ENCODE peak calls at places on chromosomes 1 and 21, in nine cellular contexts. I is A549, Z is lower lobe of right lung, V is neural progenitor cell, E is IMR-90, P is Karpas-422, J is iPS DF 6.9, N is body of pancreas, X is heart right ventricle. F is an unnamed sample. For H3K4me1, the result is how much of the 10 kb centered on the place peaks cover.

GRCh38 chr1:4481451-4481850 is 173.0 kb upstream of the AJAP1 start:
- DNase-seq in V (no peak), N (no peak), I (no peak), E (no peak), X (no peak), J (no peak), Z (no peak), P (no peak), F (no peak)

GRCh38 chr1:80731241-80731894 is 1069.4 kb upstream of the ADGRL2 start:
- DNase-seq in Z (no peak), I (no peak), P (no peak), J (no peak), E (no peak), N (peak), V (no peak), X (peak), F (peak)

GRCh38 chr1:17837631-17838030 is 82.5 kb downstream of the ACTL8 start:
- DNase-seq in J (no peak), Z (no peak), X (no peak), P (no peak), I (no peak), N (no peak), E (no peak), V (no peak), F (no peak)

GRCh38 chr21:17780539-17780938 is 38.6 kb downstream of the C21orf91 start:
- DNase-seq in X (no peak), J (no peak), V (peak), Z (no peak), E (no peak), P (no peak), I (no peak), N (no peak), F (no peak)

GRCh38 chr1:184041731-184042130 is 4.2 kb upstream of the COLGALT2 start:
- DNase-seq in Z (no peak), X (no peak), E (peak), J (no peak), P (no peak), I (no peak), N (no peak), V (no peak), F (no peak)

GRCh38 chr1:8120693-8121260 is 94.7 kb upstream of the ERRFI1 start:
- DNase-seq in E (peak), I (peak), P (no peak), X (no peak), N (peak), Z (no peak), V (no peak), J (no peak), F (no peak)

GRCh38 chr1:2560299-2561073 is 4.3 kb downstream of the TNFRSF14 start:
- DNase-seq in P (no peak), J (no peak), V (no peak), Z (no peak), E (no peak), I (no peak), N (no peak), X (no peak), F (no peak)

GRCh38 chr1:14371806-14372497 is 226.5 kb upstream of the KAZN start:
- DNase-seq in E (no peak), Z (no peak), J (no peak), I (no peak), P (no peak), V (no peak), X (no peak), N (no peak), F (no peak)

GRCh38 chr1:162973381-162973795 is 95.8 kb upstream of the RGS4 start:
- DNase-seq in X (no peak), E (peak), N (no peak), J (no peak), Z (no peak), P (no peak), V (no peak), I (no peak), F (no peak)

GRCh38 chr1:42743302-42744029 is 3.4 kb upstream of the CLDN19 start:
- DNase-seq in P (no peak), J (no peak), V (no peak), N (no peak), X (no peak), Z (no peak), I (no peak), E (no peak), F (no peak)

GRCh38 chr1:228391411-228392020 is 15.1 kb downstream of the TRIM11 start:
- DNase-seq in V (no peak), E (no peak), X (peak), P (no peak), I (no peak), N (no peak), J (no peak), Z (peak), F (no peak)

GRCh38 chr1:189499736-189500135 is 977.9 kb downstream of the BRINP3 start:
- DNase-seq in P (no peak), X (no peak), N (no peak), E (peak), V (no peak), J (no peak), Z (no peak), I (peak), F (no peak)

GRCh38 chr1:109201123-109201703 is 12.5 kb upstream of the SARS1 start:
- DNase-seq in V (peak), N (no peak), Z (peak), P (peak), J (peak), E (peak), I (peak), X (no peak), F (no peak)

GRCh38 chr1:12728391-12728790 is 12.5 kb downstream of the AADACL3 start:
- DNase-seq in V (no peak), N (no peak), I (no peak), Z (no peak), J (no peak), X (no peak), P (no peak), E (no peak), F (no peak)

GRCh38 chr1:29171521-29171920 is 10.2 kb downstream of the SRSF4 start:
- DNase-seq in V (no peak), E (no peak), Z (no peak), X (no peak), I (no peak), J (no peak), P (no peak), N (no peak), F (no peak)

GRCh38 chr1:82299680-82300079 is 498.9 kb downstream of the ADGRL2 start:
- DNase-seq in Z (no peak), J (no peak), E (no peak), I (no peak), V (no peak), X (no peak), P (no peak), N (no peak), F (no peak)

GRCh38 chr1:11925938-11926292 is 312 bp downstream of the KIAA2013 start:
- DNase-seq in I (no peak), N (peak), V (no peak), E (no peak), Z (peak), X (peak), P (no peak), J (no peak), F (no peak)

GRCh38 chr1:21262282-21263051 is 27.8 kb downstream of the ECE1 start:
- DNase-seq in J (no peak), P (no peak), Z (no peak), X (peak), V (peak), N (peak), I (peak), E (peak), F (peak)

GRCh38 chr21:40194181-40194580 is 326.9 kb downstream of the PCP4 start:
- DNase-seq in I (no peak), X (no peak), V (no peak), E (no peak), N (no peak), J (no peak), Z (no peak), P (no peak), F (no peak)

DNA sequence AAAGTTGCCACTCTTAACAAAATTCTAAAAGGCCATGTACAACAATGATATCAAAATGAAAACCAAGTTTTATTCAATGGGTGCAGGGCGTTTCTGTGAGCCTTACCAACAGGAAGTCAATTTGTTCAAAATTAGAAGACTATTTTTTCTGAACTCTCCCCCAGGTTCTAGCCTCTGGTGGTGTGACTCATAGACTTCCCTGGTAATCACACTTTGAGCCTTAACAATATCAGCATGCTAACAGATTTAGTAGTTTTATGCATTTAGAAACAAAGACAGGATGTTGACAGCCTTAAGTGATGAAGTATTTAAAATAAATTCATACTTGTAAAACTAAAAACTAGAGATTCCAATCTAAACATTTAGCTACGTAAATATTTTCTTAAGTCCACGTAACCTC is 88.4 kb downstream of the LRRC8C start:
- DNase-seq in N (no peak), J (no peak), V (no peak), E (peak), Z (no peak), I (no peak), P (no peak), X (no peak), F (no peak)
- H3K4me1 ChIP-seq in N (under half), J (under half), V (under half), E (under half), Z (half or more), I (under half), P (under half), X (under half), F (half or more)

DNA sequence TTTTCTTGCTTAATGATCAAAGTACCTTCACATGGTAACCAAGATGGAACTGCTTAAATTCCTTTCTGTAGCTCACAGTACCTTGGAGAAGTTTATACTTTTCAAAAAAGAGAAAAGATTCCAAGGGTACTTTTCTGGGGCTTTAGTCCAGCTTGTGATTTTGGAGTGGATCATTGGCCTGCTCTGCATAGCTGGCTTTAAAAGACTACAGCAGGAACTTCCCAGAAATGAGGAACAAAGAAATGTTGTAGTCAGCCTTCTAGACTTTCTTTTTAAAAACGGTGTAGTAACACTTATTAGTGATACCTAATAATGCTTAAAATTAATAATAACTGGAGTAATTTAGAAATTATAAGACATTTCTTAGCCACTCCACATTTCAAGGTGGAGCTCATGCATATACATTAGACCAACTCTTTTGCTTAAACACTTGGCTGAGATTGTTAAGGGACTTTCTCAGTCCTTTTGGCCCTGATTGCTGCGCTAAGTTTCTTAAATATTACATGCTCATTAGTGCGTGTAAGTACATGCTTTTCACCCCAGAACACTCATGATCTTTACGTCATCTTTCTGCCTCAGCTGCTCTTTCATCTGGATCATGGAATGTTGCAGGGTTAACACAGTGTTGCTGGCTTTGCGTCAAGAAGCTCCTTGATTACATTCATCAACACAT is 57.3 kb downstream of the SDCCAG8 start:
- DNase-seq in V (no peak), X (no peak), I (no peak), N (no peak), E (no peak), Z (no peak), P (no peak), J (no peak), F (no peak)
- H3K27ac ChIP-seq in V (no peak), X (no peak), I (no peak), N (no peak), E (no peak), Z (peak), P (no peak), J (no peak), F (peak)

DNA sequence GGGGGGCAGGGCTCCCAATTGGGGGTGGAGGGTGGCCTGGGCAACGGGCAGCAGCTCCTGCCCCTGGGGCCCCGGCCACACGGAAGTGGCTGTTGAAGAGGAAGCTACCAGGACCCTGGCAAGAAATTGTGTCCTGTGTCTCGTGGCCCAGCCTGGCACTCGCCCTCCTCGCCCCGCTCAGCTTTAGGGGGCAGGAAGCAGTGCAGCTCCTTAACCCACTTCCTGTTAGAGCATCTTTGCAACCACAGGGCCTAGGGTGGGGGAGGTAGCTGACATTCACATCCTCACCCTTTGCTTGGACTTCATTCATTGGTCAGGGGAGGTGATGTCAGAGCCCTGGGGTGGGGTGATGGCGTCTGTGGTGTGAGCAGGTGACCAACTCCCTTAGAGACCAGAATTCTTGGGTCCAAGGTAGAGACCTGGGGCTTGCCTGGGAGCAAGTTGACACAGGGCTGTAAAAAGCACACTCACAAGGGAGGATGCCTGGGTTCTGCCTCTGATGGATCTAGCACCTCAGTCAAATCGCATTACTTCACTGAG is at the start of gene ARHGAP30:
- DNase-seq in V (no peak), I (no peak), J (no peak), P (peak), E (no peak), X (peak), N (peak), Z (peak), F (peak)
- H3K4me3 ChIP-seq in V (no peak), I (no peak), J (no peak), P (peak), E (no peak), X (peak), N (no peak), Z (peak), F (peak)

DNA sequence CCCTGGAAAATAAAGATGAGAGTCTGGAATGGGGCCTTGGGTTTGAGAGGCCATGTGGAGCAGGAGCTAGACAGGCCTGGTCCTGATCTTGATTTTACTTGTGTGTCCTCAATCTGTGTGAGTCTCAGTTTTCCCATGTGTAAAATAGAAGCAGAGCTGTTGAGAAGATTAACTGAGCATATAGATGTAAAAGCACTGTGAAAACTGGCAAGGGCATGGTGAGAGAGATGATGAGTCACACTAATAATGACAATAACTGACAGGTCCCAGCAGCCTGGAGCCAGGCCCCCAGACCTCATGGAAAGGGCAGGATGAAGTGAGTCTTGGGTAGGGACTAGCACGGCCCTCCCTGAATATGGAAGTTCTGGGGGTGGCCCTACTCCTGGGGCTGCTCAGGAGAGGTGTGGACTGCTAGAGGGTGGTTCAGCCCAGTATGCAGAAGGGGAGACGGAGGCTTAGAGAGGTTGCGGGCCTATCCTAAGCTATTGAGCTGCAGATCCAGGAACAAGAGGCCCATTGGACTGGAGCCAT is 2.8 kb upstream of the AHDC1 start:
- DNase-seq in P (no peak), J (no peak), V (no peak), Z (no peak), X (no peak), N (no peak), I (no peak), E (peak), F (no peak)
- H3K4me1 ChIP-seq in P (under half), J (under half), V (under half), Z (under half), X (under half), N (under half), I (under half), E (under half), F (half or more)

GRCh38 chr1:175172503-175172902 is 20.1 kb downstream of the KIAA0040 start:
- DNase-seq in V (no peak), J (no peak), E (no peak), N (peak), I (no peak), P (no peak), Z (no peak), X (no peak), F (no peak)

GRCh38 chr1:175166746-175167145 is 25.8 kb downstream of the KIAA0040 start:
- DNase-seq in Z (no peak), V (no peak), X (no peak), J (no peak), P (no peak), E (no peak), N (no peak), I (no peak), F (no peak)

GRCh38 chr1:175171214-175171913 is 21.2 kb downstream of the KIAA0040 start:
- DNase-seq in I (no peak), V (no peak), Z (no peak), J (no peak), E (no peak), P (no peak), N (no peak), X (no peak), F (no peak)

GRCh38 chr1:175168782-175169181 is 23.8 kb downstream of the KIAA0040 start:
- DNase-seq in P (no peak), I (no peak), N (no peak), Z (no peak), X (no peak), E (no peak), J (no peak), V (no peak), F (no peak)

GRCh38 chr1:175169305-175170018 is 23.1 kb downstream of the KIAA0040 start:
- DNase-seq in E (no peak), X (no peak), J (no peak), I (no peak), V (no peak), P (no peak), Z (no peak), N (no peak), F (no peak)
- H3K27ac ChIP-seq in E (no peak), X (no peak), J (no peak), I (no peak), V (no peak), P (no peak), Z (peak), N (no peak), F (no peak)

GRCh38 chr1:119141020-119141424 is 569 bp upstream of the WARS2 start:
- DNase-seq in E (no peak), Z (no peak), P (peak), J (no peak), I (peak), V (peak), X (peak), N (peak), F (peak)

GRCh38 chr1:119140177-119141019 is at the start of gene WARS2:
- DNase-seq in J (peak), N (peak), E (peak), Z (peak), X (peak), P (peak), I (peak), V (peak), F (peak)

GRCh38 chr1:119139857-119140176 is 636 bp downstream of the WARS2 start:
- DNase-seq in I (no peak), N (no peak), V (no peak), X (no peak), E (no peak), Z (no peak), P (no peak), J (no peak), F (no peak)

GRCh38 chr1:119141660-119142059 is 1.2 kb upstream of the WARS2 start:
- DNase-seq in I (no peak), P (no peak), E (no peak), X (no peak), V (no peak), Z (no peak), N (no peak), J (no peak), F (no peak)

DNA sequence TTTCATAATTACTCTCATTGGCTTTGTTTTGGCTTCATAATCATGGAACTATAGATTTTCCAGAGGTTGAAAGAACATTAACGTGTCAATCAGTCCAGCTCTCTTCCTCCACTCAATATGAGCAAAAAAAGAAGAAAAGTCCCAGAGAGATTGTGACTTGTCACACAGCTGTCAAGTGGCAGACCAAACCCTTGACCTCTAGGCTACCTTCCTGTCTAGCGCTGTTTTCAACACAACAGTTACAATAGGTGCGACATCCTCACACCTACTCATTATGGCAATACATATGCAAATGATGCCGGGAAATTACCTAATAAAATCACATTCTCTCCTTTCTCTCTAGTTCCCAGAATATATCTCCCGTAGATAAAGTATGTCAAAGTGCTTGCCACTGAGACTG is 1.1 kb downstream of the WARS2 start:
- DNase-seq in Z (no peak), N (no peak), I (no peak), V (no peak), E (no peak), P (peak), J (no peak), X (no peak), F (no peak)
- H3K4me3 ChIP-seq in Z (peak), N (no peak), I (peak), V (peak), E (peak), P (peak), J (no peak), X (peak), F (peak)

F was measured in left ventricle myocardium inferior.